ENCODE peak calls at places on chromosome 9, in eight cellular contexts. R is aorta; S is HepG2; D is CD4-positive, alpha-beta T cell; K is PC-3; Q is AG04450; M is CD8-positive, alpha-beta T cell; W is neural progenitor cell. U is an unnamed sample.
A peak's percentile ranks its signal among the peaks of the same experiment; 100 is the strongest.

GRCh38 chr9:33044677-33045282 is 19.7 kb downstream of the DNAJA1 start:
- DNase-seq in K (peak; percentile 39), W (peak; percentile 62), M (no peak), Q (no peak), D (no peak), S (no peak), R (no peak), U (peak; percentile 67)

GRCh38 chr9:134604834-134605233 is 36.8 kb upstream of the COL5A1 start:
- DNase-seq in S (no peak), R (no peak), Q (no peak), M (no peak), W (no peak), D (no peak), K (no peak), U (no peak)

GRCh38 chr9:110444911-110445310 is 107.2 kb upstream of the TXNDC8 start:
- DNase-seq in M (no peak), W (no peak), R (no peak), D (no peak), S (no peak), Q (peak; percentile 26), K (no peak), U (no peak)

GRCh38 chr9:114382951-114383865 is 4.6 kb downstream of the AKNA start:
- DNase-seq in S (no peak), D (no peak), Q (no peak), R (no peak), M (no peak), K (no peak), W (peak; percentile 59), U (no peak)

GRCh38 chr9:116628706-116629105 is 58.4 kb upstream of the TRIM32 start:
- DNase-seq in W (no peak), M (no peak), K (no peak), Q (no peak), D (no peak), S (no peak), R (no peak), U (no peak)

GRCh38 chr9:104836235-104836634 is 72.3 kb downstream of the NIPSNAP3B start:
- DNase-seq in W (no peak), D (no peak), S (no peak), K (no peak), Q (no peak), M (no peak), R (no peak), U (no peak)

GRCh38 chr9:33781736-33782135 is 13.6 kb upstream of the PRSS3 start:
- DNase-seq in W (no peak), K (no peak), Q (no peak), S (no peak), R (no peak), D (no peak), M (no peak), U (no peak)

GRCh38 chr9:93823245-93824072 is 131.7 kb downstream of the BARX1 start:
- DNase-seq in K (peak; percentile 30), W (no peak), S (no peak), D (no peak), Q (no peak), R (no peak), M (no peak), U (no peak)

GRCh38 chr9:97705354-97705950 is 8.3 kb upstream of the XPA start:
- DNase-seq in K (peak; percentile 58), D (no peak), W (no peak), R (no peak), M (no peak), S (no peak), Q (no peak), U (no peak)

DNA sequence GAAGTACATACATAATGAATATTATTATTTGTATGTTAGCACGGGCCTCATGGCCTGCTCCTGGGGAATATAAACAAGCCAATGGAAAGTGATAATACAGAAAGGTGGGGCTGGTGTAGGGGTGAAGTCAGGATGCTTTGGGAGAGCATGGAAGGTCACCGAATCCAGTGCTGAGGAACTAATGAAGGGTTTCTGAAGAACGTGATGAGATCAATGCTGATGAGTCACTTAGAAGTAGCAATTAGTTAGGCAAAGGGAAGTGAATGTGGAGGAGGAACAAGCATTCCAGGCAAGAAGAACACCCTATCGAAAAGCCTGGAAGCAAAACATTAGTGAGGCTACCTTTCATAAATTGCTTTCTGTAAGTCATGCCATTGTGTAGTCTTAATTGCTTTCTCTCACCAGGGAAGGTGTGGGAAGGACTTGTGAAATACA is 2.1 kb downstream of the ANXA1 start:
- DNase-seq in D (no peak), M (no peak), R (no peak), Q (no peak), S (no peak), W (no peak), K (no peak), U (no peak)
- H3K27ac ChIP-seq in D (peak overlapping the region; percentile 83), M (peak overlapping the region; percentile 63), R (peak overlapping the region; percentile 14), Q (no peak overlapping the region), S (no peak overlapping the region), W (no peak overlapping the region), K (no peak overlapping the region), U (no peak overlapping the region)

GRCh38 chr9:101383361-101383760 is 1.4 kb downstream of the BAAT start:
- DNase-seq in Q (no peak), K (no peak), M (no peak), W (no peak), D (no peak), R (no peak), S (no peak), U (no peak)

GRCh38 chr9:101393135-101393534 is 5.3 kb downstream of the MRPL50 start:
- DNase-seq in R (no peak), S (no peak), Q (no peak), W (no peak), D (no peak), K (no peak), M (no peak), U (no peak)

GRCh38 chr9:101388507-101388993 is 3.7 kb upstream of the BAAT start:
- DNase-seq in R (no peak), K (peak; percentile 21), S (peak; percentile 73), W (no peak), Q (no peak), M (no peak), D (no peak), U (no peak)

DNA sequence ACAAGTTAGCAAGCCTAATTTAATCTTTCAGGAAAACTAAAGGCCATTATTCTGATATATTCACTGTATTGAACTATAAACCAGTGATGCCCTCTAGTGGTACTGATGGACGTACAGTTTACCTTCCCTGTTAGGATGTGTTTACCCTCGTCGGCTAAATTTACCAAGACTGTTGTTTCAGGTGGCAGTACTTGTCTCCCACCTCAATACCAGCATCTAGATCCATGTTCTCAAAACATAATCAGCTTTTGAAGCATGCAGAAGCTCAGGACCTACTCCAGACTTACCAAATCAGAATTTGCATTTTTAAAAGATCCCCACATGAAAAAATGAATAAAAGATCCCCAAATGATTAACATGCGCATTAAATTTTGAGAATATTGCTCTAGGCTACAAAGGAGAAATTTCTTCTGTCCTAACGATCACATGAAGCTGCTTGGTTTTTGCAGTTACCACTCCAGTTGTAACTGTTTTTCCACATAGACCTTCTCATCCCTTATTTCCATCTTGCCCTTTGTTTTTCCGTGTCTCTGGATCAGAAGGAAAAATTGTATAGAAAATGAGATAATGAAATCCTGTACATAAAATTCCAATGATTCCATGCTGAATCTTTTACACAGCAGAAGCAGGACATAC is 3.2 kb upstream of the BAAT start:
- DNase-seq in D (no peak), R (no peak), K (peak; percentile 51), M (no peak), S (peak; percentile 86), W (peak; percentile 71), Q (no peak), U (no peak)
- H3K27ac ChIP-seq in D (no peak overlapping the region), R (no peak overlapping the region), K (no peak overlapping the region), M (no peak overlapping the region), S (peak overlapping the region; percentile 41), W (no peak overlapping the region), Q (no peak overlapping the region), U (peak overlapping the region; percentile 7)

DNA sequence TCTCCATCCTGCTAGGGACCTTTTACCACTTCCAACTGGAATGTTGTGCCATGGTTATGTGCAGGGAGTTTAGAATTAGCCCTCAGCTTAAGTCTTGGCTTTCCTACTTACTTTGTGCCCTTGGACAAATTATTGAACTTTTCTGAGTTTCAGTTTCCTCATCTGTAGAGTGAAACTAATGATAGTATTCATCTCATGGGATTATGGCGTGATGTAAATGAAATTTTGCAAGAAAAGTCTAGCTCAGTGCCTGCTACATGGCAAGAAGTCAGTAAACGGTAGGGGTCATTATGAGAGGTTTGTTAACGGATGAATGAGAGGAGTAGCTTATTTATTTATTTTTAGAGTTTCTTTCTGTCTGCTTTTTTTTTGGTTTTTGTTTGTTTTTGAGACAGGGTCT is 1.8 kb downstream of the MVB12B start:
- DNase-seq in W (no peak), R (no peak), S (no peak), K (no peak), Q (no peak), D (no peak), M (no peak), U (no peak)
- H3K27ac ChIP-seq in W (no peak overlapping the region), R (no peak overlapping the region), S (no peak overlapping the region), K (no peak overlapping the region), Q (no peak overlapping the region), D (no peak overlapping the region), M (no peak overlapping the region), U (no peak overlapping the region)

DNA sequence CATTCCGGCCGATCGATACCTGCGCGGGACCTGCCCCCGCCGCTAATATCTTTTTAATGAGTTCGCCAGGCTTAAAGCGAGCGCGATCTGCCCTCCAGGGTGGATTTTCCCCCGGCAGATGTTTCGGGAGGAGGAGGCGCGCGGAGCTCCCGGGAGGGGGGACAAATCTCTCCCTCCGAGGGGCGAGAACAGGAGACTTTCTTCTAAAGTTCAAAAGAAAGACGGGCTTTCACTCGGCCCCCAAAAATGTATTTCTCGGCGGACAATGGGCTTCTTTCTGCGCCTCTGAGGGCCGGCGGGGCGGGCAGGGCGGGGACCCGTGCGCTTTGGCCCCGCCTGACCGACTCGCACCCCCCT is 4.1 kb upstream of the PRDM12 start:
- DNase-seq in R (no peak), M (no peak), Q (no peak), W (no peak), K (no peak), S (no peak), D (no peak), U (no peak)
- H3K27ac ChIP-seq in R (no peak overlapping the region), M (no peak overlapping the region), Q (no peak overlapping the region), W (no peak overlapping the region), K (no peak overlapping the region), S (no peak overlapping the region), D (no peak overlapping the region), U (no peak overlapping the region)

GRCh38 chr9:7461791-7462190 is 337.8 kb downstream of the DMAC1 start:
- DNase-seq in D (no peak), R (no peak), K (no peak), M (no peak), S (no peak), W (no peak), Q (no peak), U (no peak)
- H3K27ac ChIP-seq in D (no peak overlapping the region), R (no peak overlapping the region), K (no peak overlapping the region), M (no peak overlapping the region), S (no peak overlapping the region), W (no peak overlapping the region), Q (no peak overlapping the region), U (no peak overlapping the region)

U was measured in right lobe of liver.